ENCODE peak calls at places on chromosomes 13 and 19, in six cellular contexts. Z is uterus, W is cardiac muscle cell, A is H1, L is Peyer's patch, F is tibial nerve. V is an unnamed sample.
A peak's percentile ranks its signal among the peaks of the same experiment; 100 is the strongest.

GRCh38 chr19:56966697-56967299 is 126.3 kb upstream of the PEG3 start:
- DNase-seq in Z (peak; percentile 39), W (no peak), A (no peak), L (no peak), F (no peak), V (no peak)

GRCh38 chr19:10543420-10544241 is at the start of gene ATG4D:
- DNase-seq in Z (peak; percentile 80), W (peak; percentile 89), A (peak; percentile 91), L (peak; percentile 97), F (peak; percentile 56), V (peak; percentile 85)

GRCh38 chr19:50325310-50326100 is 3.7 kb downstream of the KCNC3 start:
- DNase-seq in Z (no peak), W (peak; percentile 96), A (peak; percentile 97), L (peak; percentile 81), F (no peak), V (no peak)

GRCh38 chr19:49881672-49882394 is 4.3 kb downstream of the TBC1D17 start:
- DNase-seq in Z (peak; percentile 14), W (no peak), A (peak; percentile 64), L (no peak), F (no peak), V (no peak)

GRCh38 chr19:54336893-54337857 is 1.8 kb downstream of the LILRA4 start:
- DNase-seq in Z (no peak), W (no peak), A (no peak), L (no peak), F (no peak), V (no peak)

GRCh38 chr13:79631260-79631659 is 150.3 kb downstream of the NDFIP2 start:
- DNase-seq in Z (no peak), W (no peak), A (no peak), L (no peak), F (no peak), V (no peak)

GRCh38 chr19:30222428-30222873 is 149.7 kb upstream of the ZNF536 start:
- DNase-seq in Z (no peak), W (peak; percentile 55), A (peak; percentile 90), L (no peak), F (no peak), V (no peak)

GRCh38 chr13:108306768-108307332 is 37.3 kb downstream of the TNFSF13B start:
- DNase-seq in Z (no peak), W (no peak), A (no peak), L (no peak), F (no peak), V (no peak)

GRCh38 chr13:100904293-100904976 is 229.8 kb upstream of the TMTC4 start:
- DNase-seq in Z (no peak), W (no peak), A (no peak), L (no peak), F (no peak), V (no peak)

GRCh38 chr13:40672310-40673060 is 6.0 kb upstream of the FOXO1 start:
- DNase-seq in Z (no peak), W (no peak), A (no peak), L (no peak), F (no peak), V (no peak)

GRCh38 chr19:49853852-49854849 is 3.2 kb downstream of the PTOV1 start:
- DNase-seq in Z (no peak), W (no peak), A (no peak), L (peak; percentile 48), F (no peak), V (no peak)

GRCh38 chr19:38046254-38047047 is 139.4 kb downstream of the SIPA1L3 start:
- DNase-seq in Z (no peak), W (no peak), A (no peak), L (no peak), F (no peak), V (no peak)

GRCh38 chr19:41175825-41176734 is 16.9 kb upstream of the CYP2S1 start:
- DNase-seq in Z (no peak), W (peak; percentile 75), A (peak; percentile 78), L (peak; percentile 70), F (peak; percentile 24), V (no peak)

GRCh38 chr19:53333466-53334449 is at the start of gene ZNF845:
- DNase-seq in Z (peak; percentile 95), W (peak; percentile 93), A (peak; percentile 100), L (peak; percentile 97), F (peak; percentile 90), V (peak; percentile 98)

GRCh38 chr19:53333071-53333465 is 481 bp upstream of the ZNF845 start:
- DNase-seq in Z (peak; percentile 41), W (peak; percentile 67), A (no peak), L (peak; percentile 66), F (no peak), V (peak; percentile 82)

GRCh38 chr19:53332484-53332883 is 1.1 kb upstream of the ZNF845 start:
- DNase-seq in Z (no peak), W (no peak), A (no peak), L (no peak), F (no peak), V (no peak)

DNA sequence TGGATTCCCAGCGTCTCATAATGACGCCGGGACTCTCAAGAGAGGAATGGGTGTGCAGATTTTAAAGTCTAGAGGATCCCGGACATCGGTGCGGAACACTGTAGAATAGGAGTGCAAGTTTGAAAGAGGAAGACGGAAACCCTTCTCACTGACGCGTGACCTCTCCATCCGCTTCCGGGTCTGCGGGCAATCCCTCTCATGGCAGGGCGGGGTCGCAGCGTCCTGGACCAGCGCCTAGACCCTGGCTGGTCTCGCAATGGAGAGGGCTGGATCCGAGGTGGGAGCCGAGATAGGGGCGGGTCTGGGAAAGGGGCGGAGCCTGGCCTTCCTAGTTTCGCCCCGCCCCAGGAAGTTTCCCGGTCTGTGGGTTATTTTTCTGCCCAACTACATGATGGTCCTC is 4.6 kb upstream of the ZNF845 start:
- DNase-seq in Z (peak; percentile 70), W (no peak), A (no peak), L (no peak), F (no peak), V (peak; percentile 74)
- H3K4me3 ChIP-seq in Z (no peak overlapping the region), W (no peak overlapping the region), A (no peak overlapping the region), L (no peak overlapping the region), F (no peak overlapping the region), V (peak overlapping the region; percentile 24)

GRCh38 chr13:84645196-84646071 is 763.2 kb upstream of the SLITRK1 start:
- DNase-seq in Z (no peak), W (no peak), A (no peak), L (no peak), F (no peak), V (no peak)
- TF ChIP-seq CTCF in Z (no peak), W (no peak), A (no peak), L (no peak), F (no peak), V (no peak)

GRCh38 chr19:47486900-47487299 is 2.9 kb upstream of the KPTN start:
- DNase-seq in Z (no peak), W (no peak), A (no peak), L (no peak), F (no peak), V (no peak)
- H3K4me3 ChIP-seq in Z (no peak overlapping the region), W (no peak overlapping the region), A (no peak overlapping the region), L (no peak overlapping the region), F (no peak overlapping the region), V (no peak overlapping the region)

GRCh38 chr13:76798037-76798436 is 88.2 kb downstream of the KCTD12 start:
- DNase-seq in Z (no peak), W (no peak), A (no peak), L (no peak), F (no peak), V (no peak)

GRCh38 chr13:76790519-76791289 is 95.5 kb downstream of the KCTD12 start:
- DNase-seq in Z (no peak), W (peak; percentile 84), A (no peak), L (no peak), F (no peak), V (no peak)

GRCh38 chr13:76795701-76796695 is 90.2 kb downstream of the KCTD12 start:
- DNase-seq in Z (no peak), W (no peak), A (no peak), L (no peak), F (no peak), V (no peak)

GRCh38 chr13:76791290-76791664 is 94.9 kb downstream of the KCTD12 start:
- DNase-seq in Z (no peak), W (peak; percentile 39), A (no peak), L (no peak), F (no peak), V (no peak)

DNA sequence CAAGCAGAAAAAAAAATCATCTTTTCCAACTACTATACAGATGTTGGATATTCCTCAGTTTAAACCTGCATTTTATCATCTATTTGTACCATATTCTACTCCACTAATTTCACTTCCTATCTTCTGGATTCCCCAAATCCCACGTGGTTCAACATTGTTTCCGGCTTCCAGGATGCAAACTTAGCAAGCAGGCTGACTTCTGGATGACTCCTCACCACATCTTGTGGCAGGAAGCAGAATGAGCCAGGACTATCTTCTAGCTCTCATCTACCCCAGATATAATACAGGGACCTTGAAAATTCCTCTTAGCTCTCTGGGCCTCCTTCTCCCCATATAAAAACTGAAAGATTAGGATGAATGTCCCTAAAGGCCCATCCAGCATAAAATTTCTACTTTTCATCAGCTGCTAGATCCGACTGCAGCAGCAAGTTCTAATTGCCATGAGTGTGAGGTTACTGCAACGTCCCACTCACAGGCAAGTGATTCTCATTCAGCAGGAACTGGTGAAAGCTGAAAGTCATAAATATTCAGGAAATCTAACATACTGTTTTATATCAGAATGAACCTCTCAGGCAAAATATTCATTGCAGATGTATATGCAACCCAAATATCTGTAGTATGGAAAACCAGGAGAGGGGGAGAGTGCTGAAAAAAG is 93.4 kb downstream of the KCTD12 start:
- DNase-seq in Z (peak; percentile 27), W (no peak), A (no peak), L (no peak), F (no peak), V (peak; percentile 71)
- TF ChIP-seq CTCF in Z (no peak), W (peak; percentile 12), A (no peak), L (no peak), F (no peak), V (no peak)

DNA sequence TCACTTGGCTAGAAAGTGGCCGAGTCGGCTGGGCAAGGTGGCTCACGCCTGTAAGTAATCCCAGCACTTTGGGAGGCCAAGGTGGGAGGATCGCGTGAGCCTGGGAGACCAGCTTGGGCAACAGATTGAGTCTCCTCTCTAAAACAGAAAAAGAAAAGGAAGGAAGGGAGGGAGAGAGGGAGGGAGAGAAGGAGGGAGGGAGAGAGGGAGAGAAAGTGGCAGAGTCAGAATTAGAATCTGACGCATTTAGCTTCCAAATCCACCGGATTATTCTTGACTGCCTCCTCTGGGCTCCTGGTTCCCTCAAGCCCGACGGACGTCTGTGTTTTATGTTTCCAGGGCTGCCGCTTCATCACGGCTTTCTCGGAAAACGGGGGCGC is 22.5 kb downstream of the LRFN3 start:
- DNase-seq in Z (no peak), W (no peak), A (no peak), L (no peak), F (no peak), V (no peak)
- H3K4me3 ChIP-seq in Z (no peak overlapping the region), W (no peak overlapping the region), A (peak overlapping the region; percentile 34), L (peak overlapping the region; percentile 34), F (no peak overlapping the region), V (no peak overlapping the region)

DNA sequence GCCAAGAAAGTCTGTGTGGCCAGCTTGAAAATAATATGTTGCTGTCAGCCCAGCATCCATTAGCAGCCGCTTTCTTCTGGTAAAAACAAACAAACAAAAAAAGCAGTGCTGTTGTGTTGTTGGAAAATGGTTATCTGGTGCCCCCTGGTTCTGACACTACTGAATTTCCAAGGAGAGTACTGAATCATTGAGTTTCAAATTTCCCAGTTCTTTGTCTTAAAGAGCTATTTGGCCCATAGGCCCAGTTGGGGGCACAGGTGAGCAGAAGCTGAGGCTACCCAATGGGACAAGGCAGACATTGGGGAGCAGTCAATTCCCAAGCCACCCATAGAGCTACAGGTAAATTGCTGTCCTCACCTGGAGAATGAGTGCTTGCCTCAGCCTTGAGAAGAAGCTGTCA is 995.9 kb downstream of the UQCRFS1 start:
- DNase-seq in Z (no peak), W (no peak), A (peak; percentile 56), L (no peak), F (no peak), V (no peak)
- TF ChIP-seq CTCF in Z (no peak), W (no peak), A (peak; percentile 59), L (no peak), F (no peak), V (no peak)

GRCh38 chr19:4971816-4972495 is 3.0 kb downstream of the KDM4B start:
- DNase-seq in Z (no peak), W (no peak), A (no peak), L (no peak), F (no peak), V (no peak)
- H3K4me3 ChIP-seq in Z (no peak overlapping the region), W (no peak overlapping the region), A (no peak overlapping the region), L (no peak overlapping the region), F (no peak overlapping the region), V (no peak overlapping the region)